ENCODE peak calls at places on chromosome 15, in ten cellular contexts. P is left ventricle myocardium inferior, V is Peyer's patch, T is RWPE1, K is fibroblast of lung, M is coronary artery, U is adrenal gland, Q is OCI-LY7, W is RWPE2, R is astrocyte. H is an unnamed sample.
A peak's percentile ranks its signal among the peaks of the same experiment; 100 is the strongest.

GRCh38 chr15:41944313-41944940 is 27.9 kb downstream of the EHD4 start:
- DNase-seq in P (peak; percentile 55), V (no peak), T (peak; percentile 88), K (peak; percentile 95), M (peak; percentile 74), U (peak; percentile 82), Q (no peak), W (no peak), R (peak; percentile 92), H (no peak)

GRCh38 chr15:71374607-71375352 is 259.5 kb downstream of the THSD4 start:
- DNase-seq in P (no peak), V (no peak), T (no peak), K (peak; percentile 87), M (no peak), U (no peak), Q (no peak), W (no peak), R (peak; percentile 85), H (no peak)

GRCh38 chr15:52331490-52332240 is 36.1 kb upstream of the MYO5C start:
- DNase-seq in P (no peak), V (peak; percentile 38), T (peak; percentile 60), K (peak; percentile 64), M (no peak), U (peak; percentile 34), Q (peak; percentile 89), W (no peak), R (peak; percentile 48), H (peak; percentile 70)

GRCh38 chr15:78988361-78988911 is 43.6 kb upstream of the CTSH start:
- DNase-seq in P (peak; percentile 53), V (peak; percentile 59), T (peak; percentile 99), K (peak; percentile 99), M (peak; percentile 79), U (peak; percentile 81), Q (no peak), W (peak; percentile 99), R (peak; percentile 98), H (peak; percentile 18)

GRCh38 chr15:91627473-91628309 is 225.8 kb upstream of the SLCO3A1 start:
- DNase-seq in P (peak; percentile 67), V (no peak), T (no peak), K (peak; percentile 83), M (no peak), U (peak; percentile 67), Q (no peak), W (no peak), R (peak; percentile 82), H (no peak)

GRCh38 chr15:77634266-77634962 is 1.7 kb upstream of the LINGO1 start:
- DNase-seq in P (peak; percentile 45), V (peak; percentile 59), T (no peak), K (peak; percentile 42), M (no peak), U (peak; percentile 73), Q (peak; percentile 54), W (no peak), R (peak; percentile 22), H (peak; percentile 43)

GRCh38 chr15:75348563-75349350 is 1.9 kb downstream of the NEIL1 start:
- DNase-seq in P (no peak), V (no peak), T (no peak), K (no peak), M (no peak), U (no peak), Q (no peak), W (no peak), R (no peak), H (no peak)

GRCh38 chr15:43518073-43518761 is 809 bp downstream of the MAP1A start:
- DNase-seq in P (no peak), V (no peak), T (no peak), K (peak; percentile 74), M (peak; percentile 77), U (no peak), Q (peak; percentile 74), W (no peak), R (peak; percentile 60), H (peak; percentile 92)

GRCh38 chr15:69500339-69500738 is 47.7 kb downstream of the RPLP1 start:
- DNase-seq in P (no peak), V (no peak), T (no peak), K (no peak), M (no peak), U (no peak), Q (no peak), W (no peak), R (no peak), H (no peak)

GRCh38 chr15:69504352-69505040 is 51.9 kb downstream of the RPLP1 start:
- DNase-seq in P (no peak), V (no peak), T (no peak), K (no peak), M (no peak), U (no peak), Q (no peak), W (no peak), R (no peak), H (no peak)

GRCh38 chr15:69501456-69501855 is 48.8 kb downstream of the RPLP1 start:
- DNase-seq in P (no peak), V (no peak), T (no peak), K (no peak), M (no peak), U (no peak), Q (no peak), W (peak; percentile 35), R (no peak), H (no peak)

GRCh38 chr15:69499521-69500201 is 47.0 kb downstream of the RPLP1 start:
- DNase-seq in P (peak; percentile 29), V (no peak), T (no peak), K (no peak), M (no peak), U (no peak), Q (no peak), W (peak; percentile 47), R (no peak), H (no peak)

DNA sequence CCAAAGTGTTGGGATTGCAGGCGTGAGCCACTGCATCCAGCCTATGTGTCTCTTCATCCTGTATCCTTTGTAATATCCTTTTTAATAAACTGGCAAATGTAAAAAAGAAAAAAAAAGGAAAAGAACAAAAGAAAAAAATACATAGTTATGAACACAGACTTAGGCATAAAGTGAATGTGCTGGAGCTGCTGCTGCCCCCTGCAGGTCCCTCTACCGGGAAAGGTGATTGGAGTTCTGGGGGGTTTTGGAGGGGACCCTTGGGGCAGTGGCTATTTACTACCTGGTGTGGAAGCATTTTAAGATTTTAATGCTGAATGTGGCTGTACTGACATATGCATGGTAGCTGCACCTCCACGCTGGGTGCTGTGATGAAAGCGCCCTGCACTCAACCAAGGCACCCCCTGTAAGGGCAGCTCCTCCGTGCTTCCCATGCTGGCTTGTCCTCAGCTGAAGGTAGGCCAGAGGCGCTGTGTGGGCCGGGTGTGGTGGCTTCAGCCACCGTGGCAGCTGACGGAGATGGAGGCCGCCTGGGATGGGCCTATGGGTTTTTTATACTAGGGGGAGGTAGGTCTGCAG is 49.9 kb downstream of the RPLP1 start:
- DNase-seq in P (no peak), V (no peak), T (no peak), K (no peak), M (no peak), U (no peak), Q (no peak), W (peak; percentile 57), R (no peak), H (no peak)
- TF ChIP-seq CTCF in P (peak; percentile 38), V (no peak), T (no peak), K (peak; percentile 9), M (no peak), U (no peak), Q (peak; percentile 60), W (peak; percentile 31), R (no peak), H (no peak)

GRCh38 chr15:63512148-63512547 is 7.8 kb downstream of the USP3 start:
- DNase-seq in P (no peak), V (no peak), T (no peak), K (no peak), M (no peak), U (no peak), Q (no peak), W (no peak), R (no peak), H (no peak)

GRCh38 chr15:63510548-63510940 is 6.2 kb downstream of the USP3 start:
- DNase-seq in P (no peak), V (no peak), T (no peak), K (no peak), M (no peak), U (no peak), Q (no peak), W (no peak), R (no peak), H (no peak)

GRCh38 chr15:63513728-63514127 is 9.3 kb downstream of the USP3 start:
- DNase-seq in P (no peak), V (no peak), T (no peak), K (no peak), M (no peak), U (no peak), Q (no peak), W (no peak), R (no peak), H (no peak)

GRCh38 chr15:63514533-63514943 is 10.1 kb downstream of the USP3 start:
- DNase-seq in P (no peak), V (no peak), T (peak; percentile 68), K (peak; percentile 75), M (no peak), U (no peak), Q (no peak), W (no peak), R (peak; percentile 71), H (no peak)

DNA sequence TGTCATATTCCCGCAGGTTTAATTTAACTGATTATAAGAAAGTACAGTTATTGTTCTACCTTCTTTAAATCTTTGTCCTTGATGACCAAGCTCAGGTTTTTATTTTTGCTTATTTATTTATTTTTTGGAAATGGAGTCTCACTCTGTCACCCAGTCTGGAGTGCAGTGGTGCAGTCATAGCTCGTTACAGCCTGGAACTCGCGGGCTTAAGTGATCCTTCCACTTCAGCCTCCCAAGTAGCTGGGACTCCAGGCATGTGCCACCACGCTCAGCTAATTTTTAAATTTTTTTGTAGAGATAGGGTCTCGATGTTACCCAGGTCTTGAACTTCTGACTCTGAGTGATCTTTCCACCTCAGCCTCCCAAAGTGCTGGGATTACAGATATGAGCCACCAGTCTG is 8.9 kb downstream of the USP3 start:
- DNase-seq in P (no peak), V (no peak), T (no peak), K (no peak), M (no peak), U (no peak), Q (no peak), W (no peak), R (no peak), H (no peak)
- H3K27ac ChIP-seq in P (no peak overlapping the region), V (no peak overlapping the region), T (peak overlapping the region; percentile 35), K (no peak overlapping the region), M (no peak overlapping the region), U (no peak overlapping the region), Q (no peak overlapping the region), W (no peak overlapping the region), R (no peak overlapping the region), H (no peak overlapping the region)

DNA sequence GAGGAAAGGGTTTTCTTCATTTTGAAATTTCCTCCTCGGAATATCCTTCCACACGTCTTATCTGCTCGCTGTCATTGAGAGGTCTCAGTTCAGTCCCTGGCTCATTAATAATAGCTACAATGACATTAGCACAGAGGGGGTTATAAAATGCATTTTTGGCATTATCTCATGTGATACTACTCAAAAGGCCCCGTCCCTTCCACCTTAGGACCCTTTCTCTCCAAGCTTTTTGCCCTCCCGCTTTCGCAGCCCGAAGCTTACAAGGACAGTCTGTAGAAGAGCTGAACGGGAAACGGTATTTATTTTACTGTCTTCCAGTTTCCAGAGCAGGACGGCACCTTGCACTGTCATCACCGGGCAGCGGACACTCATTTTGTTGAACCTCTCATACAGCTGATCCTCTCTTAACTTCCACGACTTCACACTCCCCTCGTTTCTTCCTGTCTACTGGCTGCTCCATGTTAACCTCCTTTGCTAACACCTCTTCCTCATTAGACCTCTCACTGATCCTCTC is 5.6 kb upstream of the PLEKHO2 start:
- DNase-seq in P (no peak), V (no peak), T (no peak), K (no peak), M (no peak), U (peak; percentile 62), Q (no peak), W (no peak), R (no peak), H (no peak)
- TF ChIP-seq CTCF in P (peak; percentile 11), V (no peak), T (peak; percentile 66), K (no peak), M (peak; percentile 10), U (no peak), Q (no peak), W (peak; percentile 82), R (no peak), H (no peak)

DNA sequence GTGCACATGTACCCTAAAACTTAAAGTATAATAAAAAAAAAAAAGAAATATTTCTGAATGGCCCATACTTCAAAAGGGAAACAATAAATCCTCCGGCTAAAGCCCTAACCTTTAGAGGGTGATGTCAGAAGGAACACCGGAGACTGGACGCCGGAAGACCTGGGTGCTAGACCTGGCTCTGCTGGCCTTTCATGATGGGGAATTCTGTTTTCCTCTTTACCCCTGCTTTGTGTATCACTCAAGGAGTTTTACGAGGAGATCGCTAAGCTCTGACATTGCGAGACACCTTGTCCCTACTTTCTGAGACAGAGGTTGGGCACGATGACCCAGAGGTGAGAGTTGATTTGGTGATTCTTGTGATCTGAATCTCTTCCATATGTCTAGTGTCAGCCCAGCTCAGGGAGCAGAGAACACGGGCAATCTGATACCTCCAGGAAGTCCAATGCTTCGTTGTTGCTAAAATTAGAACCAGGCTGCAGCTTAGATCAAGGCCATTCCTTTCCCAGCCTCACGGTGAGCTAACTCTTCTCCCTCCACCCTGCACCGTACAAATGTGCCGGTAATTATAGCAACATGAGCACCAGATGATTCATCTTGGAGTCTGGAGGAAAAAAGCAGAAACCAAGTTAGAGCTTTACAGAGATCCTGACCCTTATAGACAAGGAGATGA is 42.0 kb upstream of the CFAP161 start:
- DNase-seq in P (no peak), V (no peak), T (peak; percentile 86), K (peak; percentile 95), M (no peak), U (peak; percentile 76), Q (no peak), W (no peak), R (peak; percentile 94), H (no peak)
- H3K27ac ChIP-seq in P (peak overlapping the region; percentile 85), V (no peak overlapping the region), T (peak overlapping the region; percentile 61), K (peak overlapping the region; percentile 65), M (peak overlapping the region; percentile 48), U (no peak overlapping the region), Q (no peak overlapping the region), W (peak overlapping the region; percentile 10), R (peak overlapping the region; percentile 88), H (no peak overlapping the region)

H was measured in DND-41.